ENCODE peak calls at places on chromosomes 7 and 10, in five cellular contexts. L is astrocyte of the spinal cord, H is stromal cell of bone marrow, K is GM13976, Q is EH. R is an unnamed sample.

GRCh38 chr7:51249187-51249945 is 67.2 kb downstream of the COBL start:
- DNase-seq in Q (no peak), K (no peak), H (no peak), L (no peak), R (no peak)

GRCh38 chr7:156475666-156476065 is 164.9 kb upstream of the RNF32 start:
- DNase-seq in H (peak), K (no peak), L (peak), Q (peak), R (no peak)

GRCh38 chr7:101936612-101937231 is 119.3 kb downstream of the CUX1 start:
- DNase-seq in L (peak), K (peak), Q (peak), H (no peak), R (no peak)

GRCh38 chr7:135210818-135211178 is 528 bp downstream of the WDR91 start:
- DNase-seq in H (no peak), L (peak), K (no peak), Q (peak), R (no peak)

GRCh38 chr7:150329331-150330106 is 6.2 kb upstream of the ACTR3C start:
- DNase-seq in K (no peak), H (no peak), Q (no peak), L (no peak), R (no peak)

GRCh38 chr10:62545667-62546066 is 171.5 kb downstream of the ZNF365 start:
- DNase-seq in L (no peak), H (peak), Q (no peak), K (no peak), R (no peak)

GRCh38 chr10:110357252-110357780 is 52.6 kb upstream of the SMNDC1 start:
- DNase-seq in H (peak), L (peak), Q (peak), K (peak), R (peak)

GRCh38 chr7:38728145-38728544 is 97.0 kb upstream of the AMPH start:
- DNase-seq in L (peak), H (no peak), Q (peak), K (no peak), R (no peak)

GRCh38 chr7:137592232-137592896 is 248.8 kb upstream of the PTN start:
- DNase-seq in K (peak), Q (peak), H (peak), L (peak), R (no peak)

GRCh38 chr10:131155218-131155902 is 156.2 kb downstream of the TCERG1L start:
- DNase-seq in Q (no peak), L (no peak), K (no peak), H (no peak), R (no peak)

GRCh38 chr10:3068201-3068967 is 1.0 kb downstream of the PFKP start:
- DNase-seq in H (no peak), Q (peak), K (peak), L (peak), R (no peak)

R was measured in GM12878.